ENCODE peak calls at places on chromosomes 6 and 20, in eight cellular contexts. One of them, this sample, is unnamed.

GRCh38 chr6:45697605-45698004 is 318.1 kb downstream of the CLIC5 start:
- DNase-seq in AG04449: peak
- DNase-seq in cardiac fibroblast: peak
- DNase-seq in astrocyte of the spinal cord: peak
- DNase-seq in bronchial epithelial cell: peak
- DNase-seq in astrocyte: peak
- DNase-seq in A549: no peak
- DNase-seq in lung: no peak
- DNase-seq in this sample: peak

GRCh38 chr6:101401792-101402617 is 8.5 kb downstream of the GRIK2 start:
- DNase-seq in AG04449: no peak
- DNase-seq in cardiac fibroblast: peak
- DNase-seq in astrocyte of the spinal cord: no peak
- DNase-seq in bronchial epithelial cell: no peak
- DNase-seq in astrocyte: no peak
- DNase-seq in A549: no peak
- DNase-seq in lung: no peak
- DNase-seq in this sample: peak

GRCh38 chr20:14902432-14903089 is 565.1 kb upstream of the FLRT3 start:
- DNase-seq in AG04449: no peak
- DNase-seq in cardiac fibroblast: no peak
- DNase-seq in astrocyte of the spinal cord: no peak
- DNase-seq in bronchial epithelial cell: no peak
- DNase-seq in astrocyte: no peak
- DNase-seq in A549: no peak
- DNase-seq in lung: no peak
- DNase-seq in this sample: no peak

GRCh38 chr20:56761393-56761792 is 132.3 kb downstream of the TFAP2C start:
- DNase-seq in AG04449: no peak
- DNase-seq in cardiac fibroblast: no peak
- DNase-seq in astrocyte of the spinal cord: no peak
- DNase-seq in bronchial epithelial cell: no peak
- DNase-seq in astrocyte: no peak
- DNase-seq in A549: no peak
- DNase-seq in lung: no peak
- DNase-seq in this sample: no peak

GRCh38 chr6:61887425-61887824 is 398.6 kb downstream of the KHDRBS2 start:
- DNase-seq in AG04449: no peak
- DNase-seq in cardiac fibroblast: no peak
- DNase-seq in astrocyte of the spinal cord: peak
- DNase-seq in bronchial epithelial cell: no peak
- DNase-seq in astrocyte: no peak
- DNase-seq in A549: no peak
- DNase-seq in lung: no peak
- DNase-seq in this sample: no peak

GRCh38 chr6:109610555-109610954 is 80.4 kb downstream of the AK9 start:
- DNase-seq in AG04449: no peak
- DNase-seq in cardiac fibroblast: peak
- DNase-seq in astrocyte of the spinal cord: no peak
- DNase-seq in bronchial epithelial cell: no peak
- DNase-seq in astrocyte: no peak
- DNase-seq in A549: no peak
- DNase-seq in lung: no peak
- DNase-seq in this sample: peak

GRCh38 chr6:35757461-35758123 is 18.8 kb upstream of the CLPSL2 start:
- DNase-seq in AG04449: no peak
- DNase-seq in cardiac fibroblast: peak
- DNase-seq in astrocyte of the spinal cord: peak
- DNase-seq in bronchial epithelial cell: peak
- DNase-seq in astrocyte: no peak
- DNase-seq in A549: peak
- DNase-seq in lung: no peak
- DNase-seq in this sample: peak

GRCh38 chr6:135546680-135547418 is 49.3 kb upstream of the AHI1 start:
- DNase-seq in AG04449: no peak
- DNase-seq in cardiac fibroblast: peak
- DNase-seq in astrocyte of the spinal cord: no peak
- DNase-seq in bronchial epithelial cell: no peak
- DNase-seq in astrocyte: peak
- DNase-seq in A549: no peak
- DNase-seq in lung: no peak
- DNase-seq in this sample: no peak

GRCh38 chr6:89758830-89759229 is 60.8 kb downstream of the MDN1 start:
- DNase-seq in AG04449: no peak
- DNase-seq in cardiac fibroblast: peak
- DNase-seq in astrocyte of the spinal cord: no peak
- DNase-seq in bronchial epithelial cell: no peak
- DNase-seq in astrocyte: no peak
- DNase-seq in A549: no peak
- DNase-seq in lung: no peak
- DNase-seq in this sample: no peak

GRCh38 chr6:16181429-16182359 is 52.8 kb downstream of the MYLIP start:
- DNase-seq in AG04449: no peak
- DNase-seq in cardiac fibroblast: no peak
- DNase-seq in astrocyte of the spinal cord: peak
- DNase-seq in bronchial epithelial cell: no peak
- DNase-seq in astrocyte: no peak
- DNase-seq in A549: no peak
- DNase-seq in lung: peak
- DNase-seq in this sample: no peak

GRCh38 chr6:139474145-139475108 is 100.0 kb upstream of the CITED2 start:
- DNase-seq in AG04449: no peak
- DNase-seq in cardiac fibroblast: peak
- DNase-seq in astrocyte of the spinal cord: peak
- DNase-seq in bronchial epithelial cell: no peak
- DNase-seq in astrocyte: peak
- DNase-seq in A549: no peak
- DNase-seq in lung: no peak
- DNase-seq in this sample: peak

GRCh38 chr6:135759831-135760230 is 91.7 kb upstream of the PDE7B start:
- DNase-seq in AG04449: no peak
- DNase-seq in cardiac fibroblast: no peak
- DNase-seq in astrocyte of the spinal cord: peak
- DNase-seq in bronchial epithelial cell: no peak
- DNase-seq in astrocyte: peak
- DNase-seq in A549: peak
- DNase-seq in lung: no peak
- DNase-seq in this sample: no peak

GRCh38 chr6:106113256-106113954 is 27.3 kb downstream of the PRDM1 start:
- DNase-seq in AG04449: no peak
- DNase-seq in cardiac fibroblast: no peak
- DNase-seq in astrocyte of the spinal cord: peak
- DNase-seq in bronchial epithelial cell: no peak
- DNase-seq in astrocyte: no peak
- DNase-seq in A549: no peak
- DNase-seq in lung: no peak
- DNase-seq in this sample: no peak

GRCh38 chr6:106112446-106112845 is 26.3 kb downstream of the PRDM1 start:
- DNase-seq in AG04449: no peak
- DNase-seq in cardiac fibroblast: no peak
- DNase-seq in astrocyte of the spinal cord: no peak
- DNase-seq in bronchial epithelial cell: no peak
- DNase-seq in astrocyte: no peak
- DNase-seq in A549: no peak
- DNase-seq in lung: no peak
- DNase-seq in this sample: no peak

GRCh38 chr6:106115231-106115630 is 29.1 kb downstream of the PRDM1 start:
- DNase-seq in AG04449: no peak
- DNase-seq in cardiac fibroblast: no peak
- DNase-seq in astrocyte of the spinal cord: no peak
- DNase-seq in bronchial epithelial cell: no peak
- DNase-seq in astrocyte: no peak
- DNase-seq in A549: no peak
- DNase-seq in lung: no peak
- DNase-seq in this sample: no peak

GRCh38 chr6:106116125-106116524 is 30.0 kb downstream of the PRDM1 start:
- DNase-seq in AG04449: no peak
- DNase-seq in cardiac fibroblast: peak
- DNase-seq in astrocyte of the spinal cord: peak
- DNase-seq in bronchial epithelial cell: peak
- DNase-seq in astrocyte: no peak
- DNase-seq in A549: no peak
- DNase-seq in lung: no peak
- DNase-seq in this sample: peak

GRCh38 chr6:106114492-106114891 is 28.4 kb downstream of the PRDM1 start:
- DNase-seq in AG04449: no peak
- DNase-seq in cardiac fibroblast: no peak
- DNase-seq in astrocyte of the spinal cord: no peak
- DNase-seq in bronchial epithelial cell: no peak
- DNase-seq in astrocyte: no peak
- DNase-seq in A549: no peak
- DNase-seq in lung: no peak
- DNase-seq in this sample: no peak
- H3K4me3 ChIP-seq in AG04449: no peak
- H3K4me3 ChIP-seq in cardiac fibroblast: no peak
- H3K4me3 ChIP-seq in astrocyte of the spinal cord: no peak
- H3K4me3 ChIP-seq in bronchial epithelial cell: no peak
- H3K4me3 ChIP-seq in astrocyte: no peak
- H3K4me3 ChIP-seq in A549: no peak
- H3K4me3 ChIP-seq in lung: no peak
- H3K4me3 ChIP-seq in this sample: no peak

GRCh38 chr6:214428-214827 is 77.9 kb upstream of the DUSP22 start:
- DNase-seq in AG04449: no peak
- DNase-seq in cardiac fibroblast: no peak
- DNase-seq in astrocyte of the spinal cord: no peak
- DNase-seq in bronchial epithelial cell: no peak
- DNase-seq in astrocyte: no peak
- DNase-seq in A549: no peak
- DNase-seq in lung: no peak
- DNase-seq in this sample: no peak
- TF ChIP-seq CTCF in AG04449: no peak
- TF ChIP-seq CTCF in cardiac fibroblast: no peak
- TF ChIP-seq CTCF in astrocyte of the spinal cord: no peak
- TF ChIP-seq CTCF in bronchial epithelial cell: no peak
- TF ChIP-seq CTCF in astrocyte: no peak
- TF ChIP-seq CTCF in A549: no peak
- TF ChIP-seq CTCF in lung: no peak
- TF ChIP-seq CTCF in this sample: no peak

DNA sequence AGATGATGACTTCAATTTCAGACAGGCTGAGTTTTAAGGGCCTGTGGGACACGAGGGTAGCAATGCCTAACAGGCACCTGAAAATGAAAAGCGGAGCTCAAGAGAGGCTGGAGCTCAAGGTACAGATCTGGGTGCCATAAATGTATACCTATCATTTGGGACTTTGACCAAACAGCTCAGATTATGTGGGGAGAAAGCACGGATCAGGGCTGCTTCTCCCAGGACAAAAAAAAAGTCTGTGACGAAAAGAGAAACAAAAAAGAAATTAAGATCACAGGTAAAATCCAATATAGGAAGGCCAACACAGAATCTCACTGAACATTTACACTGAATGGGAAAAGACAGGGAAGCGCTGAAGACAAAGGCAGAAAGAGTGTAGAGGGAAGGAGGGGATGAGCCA is 1.9 kb downstream of the PRELID3B start:
- DNase-seq in AG04449: no peak
- DNase-seq in cardiac fibroblast: no peak
- DNase-seq in astrocyte of the spinal cord: no peak
- DNase-seq in bronchial epithelial cell: no peak
- DNase-seq in astrocyte: no peak
- DNase-seq in A549: no peak
- DNase-seq in lung: no peak
- DNase-seq in this sample: no peak
- H3K4me3 ChIP-seq in AG04449: no peak
- H3K4me3 ChIP-seq in cardiac fibroblast: no peak
- H3K4me3 ChIP-seq in astrocyte of the spinal cord: no peak
- H3K4me3 ChIP-seq in bronchial epithelial cell: no peak
- H3K4me3 ChIP-seq in astrocyte: no peak
- H3K4me3 ChIP-seq in A549: peak
- H3K4me3 ChIP-seq in lung: no peak
- H3K4me3 ChIP-seq in this sample: no peak

DNA sequence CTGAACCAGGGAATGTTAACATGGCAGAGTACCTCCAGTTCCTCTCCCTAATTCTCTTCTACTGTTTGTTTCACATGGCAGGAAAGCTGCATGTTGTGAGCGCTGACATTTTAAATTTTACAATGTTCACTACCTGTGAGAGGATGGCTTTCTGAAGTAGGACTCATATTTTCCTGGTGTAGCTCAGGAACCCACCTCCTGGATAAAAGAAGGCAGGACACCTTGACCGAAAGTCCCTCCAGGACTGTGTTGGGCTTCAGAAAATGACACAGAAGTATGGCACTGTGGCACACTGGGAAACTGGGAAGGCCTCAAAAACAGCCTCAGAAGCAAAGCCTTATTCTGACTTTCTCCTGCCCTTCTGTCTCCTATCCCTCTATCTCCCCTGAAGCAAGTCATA is 33.3 kb downstream of the PTPRK start:
- DNase-seq in AG04449: no peak
- DNase-seq in cardiac fibroblast: no peak
- DNase-seq in astrocyte of the spinal cord: no peak
- DNase-seq in bronchial epithelial cell: no peak
- DNase-seq in astrocyte: no peak
- DNase-seq in A549: no peak
- DNase-seq in lung: no peak
- DNase-seq in this sample: no peak
- TF ChIP-seq CTCF in AG04449: no peak
- TF ChIP-seq CTCF in cardiac fibroblast: peak
- TF ChIP-seq CTCF in astrocyte of the spinal cord: peak
- TF ChIP-seq CTCF in bronchial epithelial cell: peak
- TF ChIP-seq CTCF in astrocyte: peak
- TF ChIP-seq CTCF in A549: no peak
- TF ChIP-seq CTCF in lung: no peak
- TF ChIP-seq CTCF in this sample: peak

GRCh38 chr20:46367234-46367633 is 39.2 kb downstream of the ELMO2 start:
- DNase-seq in AG04449: no peak
- DNase-seq in cardiac fibroblast: no peak
- DNase-seq in astrocyte of the spinal cord: no peak
- DNase-seq in bronchial epithelial cell: no peak
- DNase-seq in astrocyte: no peak
- DNase-seq in A549: no peak
- DNase-seq in lung: no peak
- DNase-seq in this sample: no peak

GRCh38 chr20:46366826-46367225 is 39.6 kb downstream of the ELMO2 start:
- DNase-seq in AG04449: no peak
- DNase-seq in cardiac fibroblast: no peak
- DNase-seq in astrocyte of the spinal cord: no peak
- DNase-seq in bronchial epithelial cell: no peak
- DNase-seq in astrocyte: no peak
- DNase-seq in A549: no peak
- DNase-seq in lung: no peak
- DNase-seq in this sample: no peak

GRCh38 chr20:46367967-46368901 is 38.2 kb downstream of the ELMO2 start:
- DNase-seq in AG04449: no peak
- DNase-seq in cardiac fibroblast: no peak
- DNase-seq in astrocyte of the spinal cord: no peak
- DNase-seq in bronchial epithelial cell: peak
- DNase-seq in astrocyte: peak
- DNase-seq in A549: no peak
- DNase-seq in lung: no peak
- DNase-seq in this sample: no peak

GRCh38 chr20:46371656-46372055 is 34.8 kb downstream of the ELMO2 start:
- DNase-seq in AG04449: no peak
- DNase-seq in cardiac fibroblast: peak
- DNase-seq in astrocyte of the spinal cord: no peak
- DNase-seq in bronchial epithelial cell: no peak
- DNase-seq in astrocyte: no peak
- DNase-seq in A549: no peak
- DNase-seq in lung: no peak
- DNase-seq in this sample: peak

DNA sequence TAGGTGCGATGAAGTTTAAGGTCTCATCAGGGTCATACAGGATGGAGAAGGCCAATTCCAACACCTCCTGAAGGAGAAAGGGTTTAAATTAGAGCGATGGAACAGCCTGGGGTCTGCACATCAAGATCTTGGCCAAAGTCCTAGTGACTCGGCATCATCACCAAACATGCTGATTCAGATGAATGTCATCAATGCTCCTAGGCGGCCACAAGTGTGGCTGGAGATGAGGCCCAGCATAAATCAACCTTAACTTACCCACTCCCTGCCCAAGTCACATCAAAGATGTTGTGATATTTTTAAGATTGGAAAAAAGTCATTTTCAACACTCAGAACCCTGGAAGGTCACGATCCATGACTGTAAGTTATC is 37.5 kb downstream of the ELMO2 start:
- DNase-seq in AG04449: no peak
- DNase-seq in cardiac fibroblast: no peak
- DNase-seq in astrocyte of the spinal cord: no peak
- DNase-seq in bronchial epithelial cell: no peak
- DNase-seq in astrocyte: no peak
- DNase-seq in A549: no peak
- DNase-seq in lung: no peak
- DNase-seq in this sample: no peak
- H3K4me3 ChIP-seq in AG04449: no peak
- H3K4me3 ChIP-seq in cardiac fibroblast: no peak
- H3K4me3 ChIP-seq in astrocyte of the spinal cord: no peak
- H3K4me3 ChIP-seq in bronchial epithelial cell: no peak
- H3K4me3 ChIP-seq in astrocyte: no peak
- H3K4me3 ChIP-seq in A549: no peak
- H3K4me3 ChIP-seq in lung: no peak
- H3K4me3 ChIP-seq in this sample: no peak

This sample was measured in AG10803.